ENCODE peak calls at places on chromosomes 2 and 18, in eight cellular contexts. C, T, I, U, P, G, H and D are unnamed samples.

GRCh38 chr18:23900979-23901378 is 113.6 kb upstream of the TTC39C start:
- DNase-seq in C (no peak), T (no peak), I (no peak), U (no peak), P (no peak), G (no peak), H (no peak), D (no peak)

GRCh38 chr2:49616800-49617199 is 462.5 kb upstream of the FSHR start:
- DNase-seq in C (no peak), T (no peak), I (no peak), U (no peak), P (peak), G (no peak), H (no peak), D (peak)

GRCh38 chr2:65562890-65563289 is 130.5 kb upstream of the SPRED2 start:
- DNase-seq in C (peak), T (no peak), I (no peak), U (no peak), P (no peak), G (no peak), H (no peak), D (no peak)

GRCh38 chr18:37210781-37211180 is 354.8 kb downstream of the CELF4 start:
- DNase-seq in C (no peak), T (no peak), I (no peak), U (no peak), P (no peak), G (no peak), H (no peak), D (no peak)

GRCh38 chr2:241885701-241886643 is 16.4 kb downstream of the RTP5 start:
- DNase-seq in C (no peak), T (no peak), I (no peak), U (no peak), P (no peak), G (no peak), H (no peak), D (no peak)

GRCh38 chr2:216621292-216621691 is 11.9 kb upstream of the IGFBP2 start:
- DNase-seq in C (no peak), T (no peak), I (peak), U (no peak), P (no peak), G (no peak), H (no peak), D (no peak)

GRCh38 chr2:8628870-8629209 is 53.0 kb upstream of the ID2 start:
- DNase-seq in C (no peak), T (no peak), I (no peak), U (no peak), P (no peak), G (no peak), H (no peak), D (no peak)

GRCh38 chr2:183610724-183611123 is 486.5 kb downstream of the NUP35 start:
- DNase-seq in C (no peak), T (no peak), I (no peak), U (peak), P (no peak), G (no peak), H (no peak), D (no peak)

GRCh38 chr2:22167256-22167655 is 1043.5 kb downstream of the TDRD15 start:
- DNase-seq in C (no peak), T (no peak), I (no peak), U (no peak), P (no peak), G (no peak), H (no peak), D (no peak)

GRCh38 chr18:46291149-46291548 is 187.0 kb downstream of the HAUS1 start:
- DNase-seq in C (no peak), T (no peak), I (no peak), U (no peak), P (peak), G (no peak), H (no peak), D (no peak)

GRCh38 chr2:216083464-216084279 is 2.0 kb downstream of the TMEM169 start:
- DNase-seq in C (no peak), T (no peak), I (peak), U (peak), P (no peak), G (no peak), H (peak), D (peak)

GRCh38 chr2:167487728-167488127 is 599.4 kb downstream of the XIRP2 start:
- DNase-seq in C (no peak), T (no peak), I (no peak), U (no peak), P (no peak), G (no peak), H (no peak), D (no peak)

GRCh38 chr2:164430166-164430783 is 191.0 kb downstream of the GRB14 start:
- DNase-seq in C (no peak), T (no peak), I (peak), U (peak), P (no peak), G (no peak), H (peak), D (peak)

GRCh38 chr2:164954954-164955701 is at the start of gene SLC38A11:
- DNase-seq in C (peak), T (peak), I (no peak), U (peak), P (no peak), G (peak), H (peak), D (no peak)

GRCh38 chr2:68971591-68972231 is 2.7 kb upstream of the GKN1 start:
- DNase-seq in C (no peak), T (no peak), I (peak), U (no peak), P (no peak), G (no peak), H (peak), D (peak)

GRCh38 chr2:239028253-239028619 is 180.4 kb downstream of the TWIST2 start:
- DNase-seq in C (no peak), T (no peak), I (no peak), U (no peak), P (no peak), G (peak), H (no peak), D (no peak)

GRCh38 chr18:45874501-45875184 is 49.2 kb downstream of the SIGLEC15 start:
- DNase-seq in C (no peak), T (no peak), I (no peak), U (no peak), P (no peak), G (no peak), H (peak), D (no peak)

GRCh38 chr2:31080361-31080760 is 57.9 kb downstream of the GALNT14 start:
- DNase-seq in C (no peak), T (no peak), I (no peak), U (no peak), P (no peak), G (no peak), H (no peak), D (no peak)

GRCh38 chr2:240156435-240157146 is 16.1 kb upstream of the OTOS start:
- DNase-seq in C (no peak), T (peak), I (no peak), U (no peak), P (no peak), G (no peak), H (no peak), D (no peak)

GRCh38 chr2:8653485-8653884 is 28.4 kb upstream of the ID2 start:
- DNase-seq in C (no peak), T (no peak), I (no peak), U (no peak), P (no peak), G (no peak), H (no peak), D (no peak)

GRCh38 chr2:49935456-49935855 is 781.1 kb upstream of the FSHR start:
- DNase-seq in C (no peak), T (no peak), I (no peak), U (no peak), P (no peak), G (no peak), H (no peak), D (no peak)

GRCh38 chr2:144111443-144111842 is 408.5 kb downstream of the ZEB2 start:
- DNase-seq in C (no peak), T (no peak), I (peak), U (no peak), P (no peak), G (no peak), H (peak), D (peak)

GRCh38 chr18:48798334-48799197 is 152.2 kb downstream of the SMAD7 start:
- DNase-seq in C (peak), T (no peak), I (no peak), U (peak), P (no peak), G (peak), H (no peak), D (no peak)

GRCh38 chr2:71460056-71460455 is 6.7 kb downstream of the DYSF start:
- DNase-seq in C (no peak), T (no peak), I (no peak), U (no peak), P (no peak), G (no peak), H (no peak), D (no peak)

GRCh38 chr2:237627463-237628321 is at the start of gene LRRFIP1:
- DNase-seq in C (peak), T (peak), I (peak), U (peak), P (no peak), G (peak), H (no peak), D (no peak)
- TF ChIP-seq CTCF in C (peak), T (no peak), I (no peak), U (no peak), P (no peak), G (peak), H (no peak), D (peak)

GRCh38 chr2:149002378-149002890 is 36.1 kb upstream of the LYPD6B start:
- DNase-seq in C (no peak), T (no peak), I (no peak), U (no peak), P (no peak), G (no peak), H (no peak), D (no peak)
- H3K4me3 ChIP-seq in C (no peak), T (no peak), I (no peak), U (peak), P (no peak), G (no peak), H (no peak), D (no peak)

GRCh38 chr2:42769583-42770287 is 5.8 kb upstream of the OXER1 start:
- DNase-seq in C (no peak), T (no peak), I (no peak), U (no peak), P (no peak), G (no peak), H (no peak), D (no peak)

GRCh38 chr2:42768706-42769256 is 4.8 kb upstream of the OXER1 start:
- DNase-seq in C (no peak), T (no peak), I (no peak), U (no peak), P (no peak), G (no peak), H (no peak), D (no peak)

GRCh38 chr2:42767899-42768705 is 4.2 kb upstream of the OXER1 start:
- DNase-seq in C (no peak), T (no peak), I (no peak), U (peak), P (no peak), G (no peak), H (no peak), D (no peak)

GRCh38 chr2:42771546-42772153 is 7.7 kb upstream of the OXER1 start:
- DNase-seq in C (no peak), T (no peak), I (no peak), U (no peak), P (no peak), G (no peak), H (no peak), D (no peak)

DNA sequence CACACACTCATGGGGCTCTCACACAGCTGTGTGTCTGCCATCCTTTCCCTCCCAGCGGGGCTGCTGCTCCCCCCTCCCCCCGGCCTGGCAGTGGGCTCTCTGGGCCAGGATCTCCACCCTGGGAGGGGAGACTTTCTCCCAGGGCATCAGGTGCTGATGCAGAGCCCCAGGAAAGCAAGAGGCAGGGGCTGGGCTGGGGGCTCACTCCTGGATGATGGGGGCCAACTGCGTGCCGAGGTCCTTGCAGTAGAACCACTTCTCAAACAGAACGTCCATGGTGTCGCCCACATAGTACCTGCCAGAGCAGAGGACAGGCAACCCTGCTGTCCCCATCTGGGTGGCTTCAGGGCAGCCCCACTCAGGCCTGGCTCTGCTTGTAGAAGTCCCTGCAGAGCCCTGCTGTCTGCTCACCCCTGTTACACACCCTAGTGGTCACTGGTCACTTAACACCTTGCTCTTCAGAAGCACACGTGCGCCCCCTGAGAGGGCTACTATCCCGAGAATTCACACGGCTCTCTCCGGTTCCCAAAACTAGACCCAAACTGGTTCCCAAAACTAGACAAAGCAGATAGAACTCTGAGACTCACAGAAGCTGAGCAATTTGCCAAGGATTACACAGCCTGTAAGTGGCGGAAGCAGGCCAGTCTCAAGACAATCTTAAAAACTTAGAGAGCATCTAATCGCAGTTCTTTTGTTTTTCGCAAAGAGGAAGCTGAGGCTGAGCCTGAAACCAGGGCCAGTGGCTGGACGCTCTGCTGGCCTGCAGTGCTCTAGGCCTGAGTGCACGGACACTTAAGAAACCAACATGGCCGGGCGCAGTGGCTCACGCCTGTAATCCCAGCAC is 6.6 kb upstream of the OXER1 start:
- DNase-seq in C (no peak), T (no peak), I (peak), U (peak), P (peak), G (peak), H (peak), D (peak)
- TF ChIP-seq CTCF in C (peak), T (peak), I (peak), U (peak), P (peak), G (no peak), H (peak), D (peak)

DNA sequence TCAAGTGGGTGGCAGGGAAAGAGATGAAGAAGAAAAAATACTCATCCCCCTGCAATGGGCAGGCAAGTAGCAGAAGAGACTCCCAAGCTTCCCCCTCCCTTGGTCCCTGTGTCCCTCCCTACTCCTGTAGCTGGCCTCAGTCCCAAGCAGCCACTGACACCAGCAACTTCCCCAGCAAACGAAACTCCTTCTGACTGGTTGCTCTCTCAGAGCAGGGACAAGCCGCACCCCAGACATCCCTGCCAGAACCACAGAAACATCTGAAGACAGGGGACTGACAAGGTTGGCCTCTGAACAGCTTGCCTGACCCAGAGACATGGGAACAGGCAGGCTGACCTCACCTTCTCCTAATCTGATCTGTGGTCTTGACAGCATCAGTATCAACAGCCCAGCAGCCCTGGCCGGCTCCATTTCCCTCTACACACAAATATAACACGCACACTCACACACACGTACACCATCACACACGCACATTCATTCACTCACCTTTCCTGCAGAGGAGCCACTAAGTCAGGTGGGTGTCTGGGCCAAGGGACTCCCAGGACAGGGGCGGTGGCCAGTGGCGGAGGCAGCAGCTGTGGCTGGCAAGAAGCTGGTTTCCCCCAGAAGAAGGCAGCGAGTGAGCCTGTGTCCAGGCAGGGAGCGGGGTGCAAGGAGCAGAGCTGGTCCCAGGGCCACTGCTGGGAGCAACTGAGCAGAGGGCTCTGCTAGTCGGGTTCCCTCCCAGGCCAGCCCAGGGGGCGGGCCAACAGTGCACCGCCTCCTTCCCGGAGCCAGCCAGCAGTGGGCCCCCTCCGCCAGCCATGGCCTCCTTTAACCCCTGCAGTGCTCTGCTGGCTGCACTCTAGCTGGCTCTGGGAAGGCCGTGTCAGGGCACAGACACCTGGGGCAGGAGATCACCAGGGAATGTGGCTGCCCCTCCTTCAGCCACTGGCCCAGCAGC is 59.1 kb downstream of the TNS1 start:
- DNase-seq in C (peak), T (peak), I (peak), U (peak), P (no peak), G (peak), H (peak), D (no peak)
- H3K4me3 ChIP-seq in C (peak), T (peak), I (peak), U (no peak), P (no peak), G (peak), H (peak), D (peak)

DNA sequence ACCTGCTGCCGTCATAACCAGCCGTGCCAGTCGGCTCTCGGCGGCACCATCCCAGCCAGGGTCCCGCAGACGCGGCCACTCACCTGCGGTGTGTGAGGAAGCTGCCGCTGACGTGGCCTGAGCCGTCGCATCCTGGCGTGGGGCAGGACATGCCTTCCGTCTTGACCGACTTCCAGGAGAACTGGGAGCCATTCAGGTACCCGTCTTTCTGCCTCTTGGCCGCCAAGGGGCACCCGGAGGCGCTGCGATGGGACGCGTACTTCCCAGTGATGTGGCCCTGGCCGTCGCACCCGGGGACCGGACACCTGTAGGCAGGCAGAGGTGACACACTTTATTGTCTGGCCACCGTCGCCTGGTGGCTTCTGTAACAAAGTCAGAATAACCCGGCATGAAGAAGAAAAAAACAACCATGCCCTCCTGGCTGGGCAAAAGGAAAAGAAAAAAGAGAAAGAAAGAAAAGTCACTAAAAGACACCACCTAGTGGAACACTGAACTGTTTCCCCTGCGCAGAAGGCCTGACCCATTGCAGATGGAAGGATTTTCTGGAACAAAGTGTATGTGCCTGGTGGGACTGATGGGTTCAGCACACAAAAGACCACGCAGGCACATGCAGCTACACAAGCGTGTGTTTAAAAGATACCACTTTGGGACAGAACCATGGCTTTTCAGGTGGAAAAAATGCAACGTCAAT is 94.9 kb upstream of the PXDN start:
- DNase-seq in C (no peak), T (no peak), I (no peak), U (peak), P (no peak), G (no peak), H (no peak), D (no peak)
- TF ChIP-seq CTCF in C (no peak), T (no peak), I (no peak), U (peak), P (no peak), G (no peak), H (peak), D (peak)

GRCh38 chr18:55464581-55464980 is 123.4 kb downstream of the TCF4 start:
- DNase-seq in C (no peak), T (no peak), I (no peak), U (no peak), P (no peak), G (no peak), H (no peak), D (no peak)
- H3K4me3 ChIP-seq in C (no peak), T (no peak), I (no peak), U (no peak), P (no peak), G (no peak), H (no peak), D (no peak)

DNA sequence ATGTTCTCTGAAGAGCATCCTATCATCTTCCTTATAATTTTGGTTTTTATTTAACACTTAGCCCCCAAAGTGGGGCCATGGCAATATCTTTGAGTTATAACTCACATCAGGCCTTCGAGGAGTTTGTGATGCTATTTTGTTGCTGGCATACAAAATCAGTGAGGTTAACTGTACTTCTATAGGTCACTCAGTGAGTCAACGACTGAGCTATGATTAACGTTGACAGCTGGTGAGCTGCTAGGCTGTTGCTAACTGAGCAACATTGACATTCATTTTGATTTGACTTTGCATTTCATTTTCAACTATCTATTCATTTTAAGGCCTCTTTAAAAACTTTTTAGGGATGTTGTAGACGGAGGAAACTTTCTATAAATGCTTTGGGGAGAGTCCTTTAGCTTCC is 50.0 kb downstream of the GPD2 start:
- DNase-seq in C (no peak), T (no peak), I (no peak), U (no peak), P (no peak), G (no peak), H (peak), D (no peak)
- TF ChIP-seq CTCF in C (no peak), T (no peak), I (no peak), U (no peak), P (no peak), G (no peak), H (no peak), D (no peak)